ENCODE peak calls at places on chromosomes 16 and 17, in seven cellular contexts. One of them, this sample, is unnamed.
A peak's percentile ranks its signal among the peaks of the same experiment; 100 is the strongest.

GRCh38 chr17:79940381-79941087 is 95.1 kb downstream of the TBC1D16 start:
- DNase-seq in H1: no peak
- DNase-seq in mesendoderm: no peak
- DNase-seq in mesenchymal stem cell: no peak
- DNase-seq in trophoblast cell: no peak
- DNase-seq in neuronal stem cell: no peak
- DNase-seq in IMR-90: no peak
- DNase-seq in this sample: no peak

GRCh38 chr17:34717092-34717491 is 137.7 kb downstream of the TMEM132E start:
- DNase-seq in mesenchymal stem cell: no peak
- DNase-seq in neuronal stem cell: no peak
- DNase-seq in mesendoderm: no peak
- DNase-seq in H1: no peak
- DNase-seq in trophoblast cell: no peak
- DNase-seq in IMR-90: no peak
- DNase-seq in this sample: peak; percentile 12

GRCh38 chr17:15341385-15341849 is at the start of gene TEKT3:
- DNase-seq in mesendoderm: peak; percentile 96
- DNase-seq in trophoblast cell: peak; percentile 94
- DNase-seq in H1: peak; percentile 94
- DNase-seq in IMR-90: peak; percentile 55
- DNase-seq in mesenchymal stem cell: peak; percentile 79
- DNase-seq in neuronal stem cell: peak; percentile 82
- DNase-seq in this sample: peak; percentile 99

GRCh38 chr16:88977028-88977844 is at the start of gene CBFA2T3:
- DNase-seq in trophoblast cell: peak; percentile 32
- DNase-seq in mesendoderm: no peak
- DNase-seq in mesenchymal stem cell: peak; percentile 55
- DNase-seq in neuronal stem cell: no peak
- DNase-seq in IMR-90: no peak
- DNase-seq in H1: no peak
- DNase-seq in this sample: no peak

GRCh38 chr16:28532940-28533647 is 5.7 kb downstream of the NUPR1 start:
- DNase-seq in mesenchymal stem cell: no peak
- DNase-seq in mesendoderm: no peak
- DNase-seq in IMR-90: no peak
- DNase-seq in neuronal stem cell: no peak
- DNase-seq in trophoblast cell: no peak
- DNase-seq in H1: no peak
- DNase-seq in this sample: no peak

GRCh38 chr17:15882058-15882720 is 62.7 kb upstream of the ADORA2B start:
- DNase-seq in trophoblast cell: peak; percentile 48
- DNase-seq in IMR-90: no peak
- DNase-seq in H1: peak; percentile 61
- DNase-seq in mesenchymal stem cell: peak; percentile 24
- DNase-seq in neuronal stem cell: no peak
- DNase-seq in mesendoderm: peak; percentile 67
- DNase-seq in this sample: peak; percentile 85

GRCh38 chr17:50210249-50211225 is 9.1 kb upstream of the COL1A1 start:
- DNase-seq in trophoblast cell: no peak
- DNase-seq in H1: peak; percentile 67
- DNase-seq in IMR-90: peak; percentile 99
- DNase-seq in mesendoderm: peak; percentile 96
- DNase-seq in neuronal stem cell: no peak
- DNase-seq in mesenchymal stem cell: peak; percentile 100
- DNase-seq in this sample: peak; percentile 94

GRCh38 chr17:49723423-49723822 is 15.7 kb upstream of the SLC35B1 start:
- DNase-seq in neuronal stem cell: no peak
- DNase-seq in mesenchymal stem cell: no peak
- DNase-seq in mesendoderm: no peak
- DNase-seq in H1: no peak
- DNase-seq in IMR-90: no peak
- DNase-seq in trophoblast cell: no peak
- DNase-seq in this sample: no peak

GRCh38 chr17:73231363-73231762 is 30.3 kb downstream of the CPSF4L start:
- DNase-seq in mesenchymal stem cell: peak; percentile 62
- DNase-seq in neuronal stem cell: no peak
- DNase-seq in mesendoderm: peak; percentile 51
- DNase-seq in IMR-90: peak; percentile 25
- DNase-seq in H1: no peak
- DNase-seq in trophoblast cell: no peak
- DNase-seq in this sample: no peak

GRCh38 chr16:31487720-31488629 is 5.1 kb downstream of the SLC5A2 start:
- DNase-seq in neuronal stem cell: no peak
- DNase-seq in IMR-90: peak; percentile 28
- DNase-seq in H1: peak; percentile 87
- DNase-seq in mesenchymal stem cell: peak; percentile 41
- DNase-seq in trophoblast cell: peak; percentile 49
- DNase-seq in mesendoderm: peak; percentile 53
- DNase-seq in this sample: peak; percentile 85

GRCh38 chr17:17613708-17614114 is 22.2 kb upstream of the PEMT start:
- DNase-seq in mesendoderm: peak; percentile 92
- DNase-seq in IMR-90: peak; percentile 73
- DNase-seq in trophoblast cell: peak; percentile 50
- DNase-seq in H1: peak; percentile 78
- DNase-seq in mesenchymal stem cell: peak; percentile 75
- DNase-seq in neuronal stem cell: peak; percentile 27
- DNase-seq in this sample: peak; percentile 90

GRCh38 chr17:17994271-17994670 is 21.6 kb downstream of the DRC3 start:
- DNase-seq in neuronal stem cell: no peak
- DNase-seq in mesenchymal stem cell: peak; percentile 38
- DNase-seq in trophoblast cell: no peak
- DNase-seq in H1: peak; percentile 77
- DNase-seq in mesendoderm: peak; percentile 84
- DNase-seq in IMR-90: no peak
- DNase-seq in this sample: peak; percentile 92

GRCh38 chr17:37527249-37527851 is 37.7 kb downstream of the DUSP14 start:
- DNase-seq in trophoblast cell: peak; percentile 1
- DNase-seq in mesendoderm: peak; percentile 79
- DNase-seq in neuronal stem cell: peak; percentile 14
- DNase-seq in mesenchymal stem cell: peak; percentile 63
- DNase-seq in H1: peak; percentile 40
- DNase-seq in IMR-90: peak; percentile 70
- DNase-seq in this sample: no peak

GRCh38 chr17:32484041-32484461 is 2.7 kb upstream of the CDK5R1 start:
- DNase-seq in IMR-90: no peak
- DNase-seq in trophoblast cell: no peak
- DNase-seq in mesenchymal stem cell: no peak
- DNase-seq in H1: no peak
- DNase-seq in mesendoderm: peak; percentile 73
- DNase-seq in neuronal stem cell: no peak
- DNase-seq in this sample: no peak

GRCh38 chr17:32486091-32486700 is 597 bp upstream of the CDK5R1 start:
- DNase-seq in IMR-90: peak; percentile 61
- DNase-seq in neuronal stem cell: peak; percentile 77
- DNase-seq in trophoblast cell: peak; percentile 72
- DNase-seq in H1: peak; percentile 81
- DNase-seq in mesenchymal stem cell: peak; percentile 65
- DNase-seq in mesendoderm: peak; percentile 87
- DNase-seq in this sample: peak; percentile 88

GRCh38 chr17:32485261-32485955 is 1.4 kb upstream of the CDK5R1 start:
- DNase-seq in neuronal stem cell: no peak
- DNase-seq in mesenchymal stem cell: no peak
- DNase-seq in H1: no peak
- DNase-seq in IMR-90: no peak
- DNase-seq in mesendoderm: no peak
- DNase-seq in trophoblast cell: no peak
- DNase-seq in this sample: no peak

GRCh38 chr17:32483451-32484019 is 3.3 kb upstream of the CDK5R1 start:
- DNase-seq in mesendoderm: peak; percentile 97
- DNase-seq in trophoblast cell: no peak
- DNase-seq in H1: peak; percentile 78
- DNase-seq in mesenchymal stem cell: peak; percentile 74
- DNase-seq in neuronal stem cell: peak; percentile 62
- DNase-seq in IMR-90: peak; percentile 61
- DNase-seq in this sample: peak; percentile 92

DNA sequence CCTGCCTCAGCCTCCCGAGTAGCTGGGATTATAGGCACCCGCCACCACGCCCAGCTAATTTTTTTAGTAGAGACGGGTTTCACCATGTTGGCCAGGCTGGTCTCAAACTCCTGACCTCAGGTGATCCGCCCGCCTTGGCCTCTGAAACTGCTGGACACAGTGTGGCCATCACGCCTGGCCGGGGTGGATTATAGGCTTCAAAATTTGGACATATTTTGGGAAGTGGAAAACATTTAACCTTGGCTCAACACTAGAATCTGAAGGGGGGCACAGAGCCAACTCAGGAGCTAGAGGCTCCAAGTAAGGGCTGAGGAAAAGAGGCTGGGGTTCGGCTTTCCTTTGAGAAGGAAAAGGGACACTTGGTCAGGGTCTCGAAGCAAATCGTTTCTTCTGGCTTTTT is 2.2 kb upstream of the CDK5R1 start:
- DNase-seq in neuronal stem cell: no peak
- DNase-seq in IMR-90: no peak
- DNase-seq in trophoblast cell: no peak
- DNase-seq in mesendoderm: no peak
- DNase-seq in H1: no peak
- DNase-seq in mesenchymal stem cell: no peak
- DNase-seq in this sample: no peak
- H3K4me1 ChIP-seq in neuronal stem cell: peaks cover 21% of the 10 kb centered on the region
- H3K4me1 ChIP-seq in IMR-90: peaks cover 5% of the 10 kb centered on the region
- H3K4me1 ChIP-seq in trophoblast cell: peaks cover 11% of the 10 kb centered on the region
- H3K4me1 ChIP-seq in mesendoderm: peaks cover 19% of the 10 kb centered on the region
- H3K4me1 ChIP-seq in H1: peaks cover 23% of the 10 kb centered on the region
- H3K4me1 ChIP-seq in mesenchymal stem cell: peaks cover 25% of the 10 kb centered on the region
- H3K4me1 ChIP-seq in this sample: peaks cover 10% of the 10 kb centered on the region

GRCh38 chr17:75130059-75130631 is 1.4 kb downstream of the NT5C start:
- DNase-seq in mesendoderm: no peak
- DNase-seq in mesenchymal stem cell: no peak
- DNase-seq in IMR-90: no peak
- DNase-seq in H1: no peak
- DNase-seq in neuronal stem cell: no peak
- DNase-seq in trophoblast cell: no peak
- DNase-seq in this sample: no peak
- H2BK120ac ChIP-seq in mesendoderm: no peak overlapping the region
- H2BK120ac ChIP-seq in mesenchymal stem cell: no peak overlapping the region
- H2BK120ac ChIP-seq in IMR-90: no peak overlapping the region
- H2BK120ac ChIP-seq in H1: no peak overlapping the region
- H2BK120ac ChIP-seq in neuronal stem cell: peak overlapping the region; percentile 16
- H2BK120ac ChIP-seq in trophoblast cell: no peak overlapping the region
- H2BK120ac ChIP-seq in this sample: no peak overlapping the region

GRCh38 chr16:56916571-56917403 is 15.2 kb upstream of the HERPUD1 start:
- DNase-seq in neuronal stem cell: no peak
- DNase-seq in H1: no peak
- DNase-seq in mesenchymal stem cell: no peak
- DNase-seq in mesendoderm: no peak
- DNase-seq in IMR-90: no peak
- DNase-seq in trophoblast cell: no peak
- DNase-seq in this sample: no peak

GRCh38 chr16:56915311-56916105 is 16.4 kb upstream of the HERPUD1 start:
- DNase-seq in trophoblast cell: no peak
- DNase-seq in H1: no peak
- DNase-seq in mesenchymal stem cell: no peak
- DNase-seq in neuronal stem cell: no peak
- DNase-seq in IMR-90: no peak
- DNase-seq in mesendoderm: no peak
- DNase-seq in this sample: no peak

GRCh38 chr16:56921571-56921970 is 10.4 kb upstream of the HERPUD1 start:
- DNase-seq in mesenchymal stem cell: no peak
- DNase-seq in neuronal stem cell: no peak
- DNase-seq in IMR-90: no peak
- DNase-seq in trophoblast cell: peak; percentile 90
- DNase-seq in mesendoderm: no peak
- DNase-seq in H1: no peak
- DNase-seq in this sample: no peak

GRCh38 chr16:56918467-56919012 is 13.4 kb upstream of the HERPUD1 start:
- DNase-seq in trophoblast cell: no peak
- DNase-seq in IMR-90: no peak
- DNase-seq in neuronal stem cell: no peak
- DNase-seq in H1: no peak
- DNase-seq in mesendoderm: no peak
- DNase-seq in mesenchymal stem cell: no peak
- DNase-seq in this sample: no peak

DNA sequence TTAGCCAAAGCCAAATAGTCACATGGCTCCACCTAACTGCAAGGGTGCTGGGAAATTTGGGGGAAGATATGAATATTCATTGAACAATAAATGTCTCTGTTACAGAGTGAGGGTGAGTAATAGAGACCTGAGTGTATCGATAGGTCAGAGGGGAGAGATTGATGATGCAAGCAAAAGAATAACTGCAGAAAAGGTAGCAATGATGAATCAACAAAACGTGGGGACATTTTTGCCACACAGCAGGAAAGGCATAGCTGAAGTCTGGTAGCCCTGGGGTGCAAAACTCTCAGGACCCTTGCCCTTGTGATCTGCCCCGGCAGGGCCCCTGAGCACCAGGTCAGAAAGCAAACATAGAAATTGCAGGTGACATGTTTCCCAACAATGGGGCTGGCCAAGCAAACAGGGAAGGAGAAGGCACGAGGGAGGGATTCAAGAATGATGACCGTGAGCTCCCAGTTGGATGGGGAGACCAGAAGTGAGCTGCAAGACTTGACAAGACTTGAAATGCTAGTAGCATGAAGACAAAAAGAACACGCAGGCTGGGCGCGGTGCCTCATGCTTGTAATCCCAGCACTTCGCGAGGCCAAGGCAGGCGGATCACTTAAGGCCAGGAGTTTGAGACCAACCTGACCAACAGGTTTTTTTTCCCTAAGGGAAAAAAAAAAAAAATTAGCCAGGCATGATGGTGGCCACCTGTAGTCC is 12.7 kb upstream of the HERPUD1 start:
- DNase-seq in mesendoderm: no peak
- DNase-seq in IMR-90: no peak
- DNase-seq in mesenchymal stem cell: no peak
- DNase-seq in trophoblast cell: peak; percentile 96
- DNase-seq in H1: no peak
- DNase-seq in neuronal stem cell: no peak
- DNase-seq in this sample: no peak
- H3K4me1 ChIP-seq in mesendoderm: no peaks in the 10 kb centered on the region
- H3K4me1 ChIP-seq in IMR-90: peaks cover 2% of the 10 kb centered on the region
- H3K4me1 ChIP-seq in mesenchymal stem cell: peaks cover 3% of the 10 kb centered on the region
- H3K4me1 ChIP-seq in trophoblast cell: peaks cover 27% of the 10 kb centered on the region
- H3K4me1 ChIP-seq in H1: no peaks in the 10 kb centered on the region
- H3K4me1 ChIP-seq in neuronal stem cell: peaks cover 7% of the 10 kb centered on the region
- H3K4me1 ChIP-seq in this sample: no peaks in the 10 kb centered on the region

DNA sequence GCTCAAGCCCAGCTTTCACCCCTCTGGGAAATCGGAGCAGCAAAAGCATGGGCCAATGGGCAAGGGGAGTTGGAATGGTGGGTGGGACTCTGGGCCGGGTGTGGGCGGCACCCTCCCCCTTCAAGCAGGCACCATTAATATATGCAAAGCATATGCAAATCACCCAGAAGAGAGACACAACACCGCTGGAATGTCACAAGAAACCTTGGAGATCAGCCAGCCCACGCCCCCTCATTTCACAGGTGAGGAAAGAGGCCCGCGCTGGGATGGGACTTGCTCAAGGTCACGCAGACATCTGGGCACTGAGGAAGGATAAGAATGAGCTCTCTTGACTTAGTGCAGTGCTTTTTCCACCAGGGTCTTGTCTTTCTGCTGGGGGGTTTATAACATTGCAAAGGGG is 4.8 kb downstream of the SRCIN1 start:
- DNase-seq in mesendoderm: peak; percentile 82
- DNase-seq in IMR-90: no peak
- DNase-seq in H1: no peak
- DNase-seq in trophoblast cell: no peak
- DNase-seq in mesenchymal stem cell: no peak
- DNase-seq in neuronal stem cell: no peak
- DNase-seq in this sample: peak; percentile 71
- H2BK120ac ChIP-seq in mesendoderm: no peak overlapping the region
- H2BK120ac ChIP-seq in IMR-90: no peak overlapping the region
- H2BK120ac ChIP-seq in H1: no peak overlapping the region
- H2BK120ac ChIP-seq in trophoblast cell: no peak overlapping the region
- H2BK120ac ChIP-seq in mesenchymal stem cell: no peak overlapping the region
- H2BK120ac ChIP-seq in neuronal stem cell: no peak overlapping the region
- H2BK120ac ChIP-seq in this sample: no peak overlapping the region

This sample was measured in H9.